ENCODE peak calls at places on chromosome 3, in five cellular contexts. G, L, T, B and U are unnamed samples.

GRCh38 chr3:12158387-12159226 is at the start of gene TIMP4:
- DNase-seq in B (peak; percentile 86), L (no peak), G (no peak), T (no peak), U (no peak)

GRCh38 chr3:71122641-71123040 is 460.9 kb downstream of the FOXP1 start:
- DNase-seq in G (no peak), L (no peak), T (no peak), B (no peak), U (no peak)

GRCh38 chr3:153210116-153210515 is 48.1 kb downstream of the RAP2B start:
- DNase-seq in T (no peak), G (peak; percentile 36), B (no peak), L (no peak), U (no peak)

GRCh38 chr3:188309437-188310269 is 155.7 kb downstream of the LPP start:
- DNase-seq in L (no peak), B (no peak), T (no peak), G (peak; percentile 27), U (no peak)

GRCh38 chr3:124582196-124582595 is 148.1 kb upstream of the UMPS start:
- DNase-seq in G (no peak), T (no peak), L (no peak), B (no peak), U (no peak)

GRCh38 chr3:127673191-127674098 is 693 bp downstream of the ABTB1 start:
- DNase-seq in T (peak; percentile 34), L (no peak), B (peak; percentile 89), G (peak; percentile 80), U (no peak)

GRCh38 chr3:136078421-136079364 is 113.2 kb downstream of the PPP2R3A start:
- DNase-seq in G (no peak), T (no peak), B (no peak), L (peak; percentile 20), U (peak; percentile 31)

GRCh38 chr3:23834082-23834870 is 28.5 kb downstream of the UBE2E1 start:
- DNase-seq in L (no peak), G (no peak), T (no peak), B (no peak), U (no peak)